ENCODE peak calls at places on chromosomes 4 and X, in five cellular contexts. One of them, this sample, is unnamed.

GRCh38 chrX:148517191-148517590 is 16.8 kb downstream of the AFF2 start:
- DNase-seq in MCF 10A: peak; percentile 33
- DNase-seq in K562: no peak
- DNase-seq in brain microvascular endothelial cell: no peak
- DNase-seq in mucosa of descending colon: no peak
- DNase-seq in this sample: no peak

GRCh38 chr4:148376151-148376550 is 66.1 kb downstream of the NR3C2 start:
- DNase-seq in K562: no peak
- DNase-seq in MCF 10A: peak; percentile 68
- DNase-seq in mucosa of descending colon: no peak
- DNase-seq in brain microvascular endothelial cell: peak; percentile 56
- DNase-seq in this sample: no peak

GRCh38 chrX:117895418-117895817 is 221.2 kb downstream of the KLHL13 start:
- DNase-seq in MCF 10A: no peak
- DNase-seq in brain microvascular endothelial cell: no peak
- DNase-seq in K562: no peak
- DNase-seq in mucosa of descending colon: no peak
- DNase-seq in this sample: no peak

GRCh38 chrX:138756234-138756633 is 44.7 kb upstream of the FGF13 start:
- DNase-seq in brain microvascular endothelial cell: peak; percentile 2
- DNase-seq in mucosa of descending colon: no peak
- DNase-seq in K562: peak; percentile 8
- DNase-seq in MCF 10A: peak; percentile 62
- DNase-seq in this sample: no peak

GRCh38 chr4:174362340-174362739 is 78.6 kb downstream of the CEP44 start:
- DNase-seq in mucosa of descending colon: no peak
- DNase-seq in MCF 10A: peak; percentile 6
- DNase-seq in K562: no peak
- DNase-seq in brain microvascular endothelial cell: no peak
- DNase-seq in this sample: no peak

GRCh38 chr4:133624744-133625143 is 475.6 kb downstream of the PCDH10 start:
- DNase-seq in mucosa of descending colon: no peak
- DNase-seq in brain microvascular endothelial cell: no peak
- DNase-seq in MCF 10A: no peak
- DNase-seq in K562: peak; percentile 50
- DNase-seq in this sample: no peak

GRCh38 chrX:8289523-8289922 is 118.5 kb upstream of the VCX2 start:
- DNase-seq in MCF 10A: peak; percentile 33
- DNase-seq in mucosa of descending colon: no peak
- DNase-seq in K562: no peak
- DNase-seq in brain microvascular endothelial cell: peak; percentile 32
- DNase-seq in this sample: no peak

GRCh38 chrX:131741103-131741581 is 197.3 kb downstream of the OR13H1 start:
- DNase-seq in mucosa of descending colon: peak; percentile 79
- DNase-seq in MCF 10A: no peak
- DNase-seq in K562: no peak
- DNase-seq in brain microvascular endothelial cell: peak; percentile 48
- DNase-seq in this sample: no peak

GRCh38 chr4:168900080-168900479 is 110.0 kb downstream of the CBR4 start:
- DNase-seq in mucosa of descending colon: no peak
- DNase-seq in K562: no peak
- DNase-seq in MCF 10A: peak; percentile 14
- DNase-seq in brain microvascular endothelial cell: no peak
- DNase-seq in this sample: no peak

GRCh38 chrX:10636337-10636736 is 16.0 kb upstream of the MID1 start:
- DNase-seq in MCF 10A: peak; percentile 72
- DNase-seq in K562: peak; percentile 14
- DNase-seq in brain microvascular endothelial cell: peak; percentile 49
- DNase-seq in mucosa of descending colon: no peak
- DNase-seq in this sample: peak; percentile 33

GRCh38 chr4:87270144-87270543 is 49.7 kb upstream of the KLHL8 start:
- DNase-seq in brain microvascular endothelial cell: peak; percentile 37
- DNase-seq in MCF 10A: peak; percentile 63
- DNase-seq in mucosa of descending colon: no peak
- DNase-seq in K562: peak; percentile 53
- DNase-seq in this sample: peak; percentile 38

GRCh38 chrX:46333550-46333949 is 211.7 kb downstream of the ZNF674 start:
- DNase-seq in K562: no peak
- DNase-seq in brain microvascular endothelial cell: no peak
- DNase-seq in mucosa of descending colon: no peak
- DNase-seq in MCF 10A: peak; percentile 55
- DNase-seq in this sample: no peak

GRCh38 chrX:153968255-153968654 is 3.4 kb downstream of the HCFC1 start:
- DNase-seq in mucosa of descending colon: no peak
- DNase-seq in brain microvascular endothelial cell: no peak
- DNase-seq in MCF 10A: no peak
- DNase-seq in K562: no peak
- DNase-seq in this sample: no peak

GRCh38 chrX:153967536-153968214 is 3.9 kb downstream of the HCFC1 start:
- DNase-seq in mucosa of descending colon: no peak
- DNase-seq in brain microvascular endothelial cell: no peak
- DNase-seq in K562: no peak
- DNase-seq in MCF 10A: no peak
- DNase-seq in this sample: no peak

GRCh38 chrX:153969904-153970397 is 1.7 kb downstream of the HCFC1 start:
- DNase-seq in K562: peak; percentile 63
- DNase-seq in mucosa of descending colon: peak; percentile 70
- DNase-seq in MCF 10A: no peak
- DNase-seq in brain microvascular endothelial cell: no peak
- DNase-seq in this sample: no peak

GRCh38 chrX:153969125-153969903 is 2.3 kb downstream of the HCFC1 start:
- DNase-seq in mucosa of descending colon: no peak
- DNase-seq in brain microvascular endothelial cell: no peak
- DNase-seq in MCF 10A: no peak
- DNase-seq in K562: no peak
- DNase-seq in this sample: no peak

DNA sequence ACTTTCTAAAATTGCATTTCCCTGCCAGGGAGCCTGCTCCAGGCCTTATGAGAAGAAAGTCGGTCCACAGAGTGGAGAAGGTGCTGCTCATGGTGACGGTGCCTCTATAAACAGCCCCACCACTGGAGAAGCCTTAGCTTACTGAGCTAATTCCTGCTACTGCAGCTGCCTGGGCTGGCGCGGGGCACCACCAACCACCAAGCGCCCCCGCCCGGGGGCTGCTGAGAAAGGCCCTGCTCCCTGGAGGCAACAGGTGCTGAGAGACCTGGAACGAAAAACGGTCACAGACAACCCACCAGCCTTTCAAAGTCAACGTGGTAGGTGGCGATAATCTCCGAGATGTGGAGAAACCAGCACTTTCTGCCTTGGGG is 2.9 kb downstream of the HCFC1 start:
- DNase-seq in brain microvascular endothelial cell: no peak
- DNase-seq in MCF 10A: no peak
- DNase-seq in mucosa of descending colon: no peak
- DNase-seq in K562: peak; percentile 75
- DNase-seq in this sample: peak; percentile 11
- TF ChIP-seq CTCF in brain microvascular endothelial cell: peak; percentile 25
- TF ChIP-seq CTCF in MCF 10A: no peak
- TF ChIP-seq CTCF in mucosa of descending colon: no peak
- TF ChIP-seq CTCF in K562: peak; percentile 33
- TF ChIP-seq CTCF in this sample: no peak

DNA sequence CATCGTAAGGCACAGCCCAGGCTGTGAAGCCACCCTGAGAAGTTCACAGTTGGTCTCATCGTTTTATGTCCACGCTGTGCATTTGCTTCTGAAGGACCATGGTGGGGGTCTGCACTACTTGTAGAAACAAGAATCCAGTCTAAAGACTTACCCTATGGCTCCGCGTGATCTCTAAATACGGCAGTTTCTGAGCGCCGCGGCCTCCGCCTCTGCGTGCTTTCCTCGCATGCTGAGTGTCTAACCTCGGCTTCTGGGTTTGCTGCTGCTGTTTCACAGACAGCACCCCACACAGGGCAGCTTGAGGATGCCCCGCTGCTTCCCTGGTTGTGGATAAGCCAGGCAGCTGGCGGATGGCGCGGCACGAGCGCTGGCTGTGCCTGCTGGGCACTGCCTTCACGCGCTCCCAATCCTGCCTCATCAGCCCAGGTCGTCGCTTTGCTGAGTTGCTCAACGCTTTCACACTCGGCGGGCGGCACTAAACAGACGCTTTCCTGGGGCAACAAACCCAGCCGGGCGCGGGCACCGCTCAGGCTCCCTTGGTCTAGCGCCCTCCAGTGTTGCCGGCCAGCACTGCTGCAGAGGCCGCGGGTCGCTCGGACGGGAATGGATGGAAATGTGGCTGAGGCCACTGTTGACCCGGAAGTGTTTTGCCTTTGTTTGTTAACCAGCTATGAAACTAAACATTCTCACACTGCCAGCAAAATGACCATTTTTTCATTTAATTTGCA is 39.2 kb downstream of the FGFRL1 start:
- DNase-seq in MCF 10A: no peak
- DNase-seq in mucosa of descending colon: peak; percentile 49
- DNase-seq in brain microvascular endothelial cell: no peak
- DNase-seq in K562: no peak
- DNase-seq in this sample: no peak
- TF ChIP-seq CTCF in MCF 10A: peak; percentile 22
- TF ChIP-seq CTCF in mucosa of descending colon: no peak
- TF ChIP-seq CTCF in brain microvascular endothelial cell: peak; percentile 70
- TF ChIP-seq CTCF in K562: peak; percentile 47
- TF ChIP-seq CTCF in this sample: no peak

DNA sequence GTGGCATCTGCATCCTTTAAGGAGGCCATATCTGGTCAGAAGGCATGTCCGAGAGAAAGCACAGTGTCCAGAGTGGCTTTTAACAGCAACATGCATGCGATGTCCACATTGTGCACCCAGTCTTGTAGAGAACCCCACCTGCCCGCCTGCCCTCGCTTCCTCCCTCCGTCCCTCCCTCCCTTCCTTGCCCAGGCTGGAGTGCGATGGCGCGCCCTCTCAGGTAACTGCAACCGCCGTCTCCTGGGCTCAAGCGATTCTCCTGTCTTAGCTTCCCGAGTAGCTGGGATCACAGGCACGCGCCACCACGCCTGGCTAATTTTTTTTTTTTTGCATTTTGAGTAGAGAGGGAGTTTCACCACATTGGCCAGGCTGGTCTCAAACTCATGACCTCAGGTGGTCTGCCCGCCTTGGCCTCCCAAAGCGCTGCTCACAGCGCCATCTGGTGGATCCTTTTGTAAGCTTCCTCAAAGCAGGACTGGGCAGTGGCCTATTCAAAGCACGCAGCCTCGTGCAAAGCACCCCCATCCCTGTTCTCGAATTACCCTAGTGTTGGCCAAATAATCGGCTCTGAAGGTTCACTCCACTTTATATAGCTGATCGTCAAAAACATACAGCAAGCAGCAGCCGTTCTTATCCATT is 15.0 kb downstream of the BRCC3 start:
- DNase-seq in mucosa of descending colon: no peak
- DNase-seq in brain microvascular endothelial cell: no peak
- DNase-seq in K562: peak; percentile 85
- DNase-seq in MCF 10A: peak; percentile 62
- DNase-seq in this sample: no peak
- TF ChIP-seq CTCF in mucosa of descending colon: no peak
- TF ChIP-seq CTCF in brain microvascular endothelial cell: peak; percentile 69
- TF ChIP-seq CTCF in K562: peak; percentile 64
- TF ChIP-seq CTCF in MCF 10A: peak; percentile 61
- TF ChIP-seq CTCF in this sample: peak; percentile 79

GRCh38 chrX:11944486-11944885 is 186.4 kb downstream of the MSL3 start:
- DNase-seq in brain microvascular endothelial cell: peak; percentile 48
- DNase-seq in MCF 10A: peak; percentile 60
- DNase-seq in mucosa of descending colon: no peak
- DNase-seq in K562: peak; percentile 7
- DNase-seq in this sample: peak; percentile 52
- TF ChIP-seq CTCF in brain microvascular endothelial cell: peak; percentile 83
- TF ChIP-seq CTCF in MCF 10A: peak; percentile 38
- TF ChIP-seq CTCF in mucosa of descending colon: no peak
- TF ChIP-seq CTCF in K562: no peak
- TF ChIP-seq CTCF in this sample: peak; percentile 75

DNA sequence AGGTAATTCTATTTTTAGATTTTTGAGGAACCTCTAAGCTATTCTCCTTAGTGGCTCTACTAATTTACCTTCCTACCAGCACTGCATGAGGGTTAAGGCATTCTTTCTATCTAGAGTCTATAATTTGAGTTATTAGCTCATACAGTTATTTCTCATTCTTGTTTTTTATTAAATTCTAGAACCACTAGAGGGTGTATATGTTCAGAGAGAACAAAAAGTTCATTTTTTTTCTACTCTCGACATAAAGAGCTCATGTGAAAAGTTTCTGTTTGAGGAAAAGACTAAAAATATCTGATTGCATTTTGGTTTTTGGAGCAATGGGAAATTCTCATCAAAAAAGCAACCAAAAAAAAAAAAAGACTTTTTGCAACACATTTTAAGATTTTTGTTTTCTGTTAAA is 57.0 kb upstream of the LRAT start:
- DNase-seq in MCF 10A: peak; percentile 6
- DNase-seq in brain microvascular endothelial cell: no peak
- DNase-seq in mucosa of descending colon: no peak
- DNase-seq in K562: no peak
- DNase-seq in this sample: no peak
- TF ChIP-seq CTCF in MCF 10A: peak; percentile 38
- TF ChIP-seq CTCF in brain microvascular endothelial cell: peak; percentile 9
- TF ChIP-seq CTCF in mucosa of descending colon: no peak
- TF ChIP-seq CTCF in K562: no peak
- TF ChIP-seq CTCF in this sample: peak; percentile 47

DNA sequence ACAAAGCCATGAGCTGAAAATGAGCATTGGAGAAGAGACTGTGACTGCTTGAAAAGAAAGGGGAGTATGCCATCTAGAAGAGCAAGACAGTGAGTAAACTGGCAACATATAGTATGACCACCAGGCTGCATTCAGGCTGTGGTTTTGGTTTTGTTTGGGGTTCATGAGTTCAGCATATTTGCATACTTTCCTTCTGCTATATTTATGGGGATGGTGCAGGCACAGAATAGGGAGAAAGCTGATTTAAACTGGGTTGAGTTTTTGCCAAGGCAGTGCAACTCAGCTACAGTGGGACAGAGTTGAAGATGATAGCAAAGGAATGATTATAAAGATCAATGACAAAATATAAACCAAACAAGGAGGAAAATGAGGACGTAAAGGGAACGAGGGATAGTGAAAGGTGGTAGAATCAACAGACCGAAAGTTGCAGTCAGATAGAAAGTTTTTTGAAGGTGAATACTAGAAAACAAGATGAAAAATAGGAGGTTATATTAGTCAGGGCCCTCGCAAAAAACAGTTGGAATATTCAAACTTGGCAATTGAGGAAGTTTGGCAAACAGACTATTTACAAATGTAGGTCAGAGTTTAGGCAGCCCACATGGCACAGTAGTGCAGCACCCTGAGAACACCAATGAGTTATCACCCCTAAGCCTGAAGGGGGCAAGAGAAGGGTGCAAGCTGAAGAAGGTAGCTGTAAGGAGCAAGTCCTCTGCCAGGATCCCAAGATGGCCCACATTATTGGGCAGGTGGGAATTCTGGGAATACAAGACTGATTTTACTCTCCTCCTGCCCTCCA is 114.8 kb upstream of the MAP9 start:
- DNase-seq in MCF 10A: no peak
- DNase-seq in mucosa of descending colon: no peak
- DNase-seq in brain microvascular endothelial cell: no peak
- DNase-seq in K562: no peak
- DNase-seq in this sample: no peak
- TF ChIP-seq CTCF in MCF 10A: no peak
- TF ChIP-seq CTCF in mucosa of descending colon: no peak
- TF ChIP-seq CTCF in brain microvascular endothelial cell: no peak
- TF ChIP-seq CTCF in K562: no peak
- TF ChIP-seq CTCF in this sample: no peak